ENCODE peak calls at places on chromosome 2, in six cellular contexts. T, J, K, H, R and U are unnamed samples.
A peak's percentile ranks its signal among the peaks of the same experiment; 100 is the strongest.

GRCh38 chr2:46213906-46214305 is 83.3 kb upstream of the EPAS1 start:
- DNase-seq in H (no peak), K (no peak), R (no peak), T (no peak), J (no peak), U (no peak)

GRCh38 chr2:238462782-238463396 is 36.2 kb downstream of the ASB1 start:
- DNase-seq in T (peak; percentile 40), R (peak; percentile 13), J (no peak), H (peak; percentile 77), K (peak; percentile 48), U (peak; percentile 70)

GRCh38 chr2:128321421-128321775 is 2.7 kb upstream of the HS6ST1 start:
- DNase-seq in K (no peak), T (no peak), R (no peak), J (peak; percentile 60), H (no peak), U (no peak)

GRCh38 chr2:226184940-226185575 is 614.6 kb downstream of the IRS1 start:
- DNase-seq in H (no peak), J (no peak), K (no peak), T (no peak), R (no peak), U (no peak)

GRCh38 chr2:240873805-240874714 is 5.4 kb downstream of the AGXT start:
- DNase-seq in R (no peak), J (no peak), T (no peak), K (no peak), H (peak; percentile 92), U (no peak)

GRCh38 chr2:105437708-105438103 is 38.9 kb upstream of the FHL2 start:
- DNase-seq in J (no peak), K (no peak), R (no peak), T (no peak), H (no peak), U (no peak)

GRCh38 chr2:219533930-219534661 is 9.5 kb downstream of the CHPF start:
- DNase-seq in R (no peak), K (no peak), J (no peak), T (no peak), H (no peak), U (peak; percentile 52)

GRCh38 chr2:162056796-162057399 is 17.1 kb downstream of the DPP4 start:
- DNase-seq in T (no peak), H (no peak), J (no peak), R (no peak), K (no peak), U (no peak)

GRCh38 chr2:37688771-37689468 is 17.5 kb upstream of the CDC42EP3 start:
- DNase-seq in H (no peak), R (no peak), T (no peak), K (no peak), J (no peak), U (peak; percentile 78)

GRCh38 chr2:94987074-94988020 is 38.2 kb upstream of the MAL start:
- DNase-seq in J (no peak), R (no peak), T (no peak), K (no peak), H (no peak), U (no peak)

GRCh38 chr2:162839419-162839818 is 852 bp upstream of the KCNH7 start:
- DNase-seq in H (no peak), R (no peak), J (peak; percentile 58), T (no peak), K (no peak), U (no peak)

GRCh38 chr2:233331536-233331935 is 22.8 kb upstream of the DGKD start:
- DNase-seq in R (peak; percentile 80), J (no peak), K (no peak), H (no peak), T (no peak), U (no peak)

GRCh38 chr2:25809646-25810045 is 68.6 kb downstream of the ASXL2 start:
- DNase-seq in R (no peak), T (no peak), K (no peak), J (no peak), H (peak; percentile 56), U (no peak)

GRCh38 chr2:74053959-74054715 is 69.4 kb downstream of the TET3 start:
- DNase-seq in K (no peak), H (no peak), R (no peak), T (no peak), J (no peak), U (no peak)

GRCh38 chr2:166610180-166610919 is 116.3 kb upstream of the SCN7A start:
- DNase-seq in H (no peak), T (no peak), J (peak; percentile 65), R (no peak), K (no peak), U (peak; percentile 4)

GRCh38 chr2:236548179-236548918 is 21.3 kb upstream of the ACKR3 start:
- DNase-seq in K (no peak), H (no peak), J (no peak), T (no peak), R (no peak), U (no peak)
- TF ChIP-seq JUND in K (no peak), H (no peak), J (no peak), T (no peak), R (no peak), U (no peak)

GRCh38 chr2:33588246-33588645 is 10.9 kb downstream of the FAM98A start:
- DNase-seq in K (no peak), R (no peak), H (no peak), T (no peak), J (no peak), U (no peak)

GRCh38 chr2:33579226-33579625 is 19.9 kb downstream of the FAM98A start:
- DNase-seq in K (no peak), T (no peak), J (no peak), H (no peak), R (no peak), U (no peak)

GRCh38 chr2:33581857-33582256 is 17.2 kb downstream of the FAM98A start:
- DNase-seq in J (no peak), T (no peak), H (no peak), R (no peak), K (no peak), U (no peak)

GRCh38 chr2:33577660-33578059 is 21.4 kb downstream of the FAM98A start:
- DNase-seq in K (no peak), H (no peak), T (no peak), J (no peak), R (no peak), U (no peak)

DNA sequence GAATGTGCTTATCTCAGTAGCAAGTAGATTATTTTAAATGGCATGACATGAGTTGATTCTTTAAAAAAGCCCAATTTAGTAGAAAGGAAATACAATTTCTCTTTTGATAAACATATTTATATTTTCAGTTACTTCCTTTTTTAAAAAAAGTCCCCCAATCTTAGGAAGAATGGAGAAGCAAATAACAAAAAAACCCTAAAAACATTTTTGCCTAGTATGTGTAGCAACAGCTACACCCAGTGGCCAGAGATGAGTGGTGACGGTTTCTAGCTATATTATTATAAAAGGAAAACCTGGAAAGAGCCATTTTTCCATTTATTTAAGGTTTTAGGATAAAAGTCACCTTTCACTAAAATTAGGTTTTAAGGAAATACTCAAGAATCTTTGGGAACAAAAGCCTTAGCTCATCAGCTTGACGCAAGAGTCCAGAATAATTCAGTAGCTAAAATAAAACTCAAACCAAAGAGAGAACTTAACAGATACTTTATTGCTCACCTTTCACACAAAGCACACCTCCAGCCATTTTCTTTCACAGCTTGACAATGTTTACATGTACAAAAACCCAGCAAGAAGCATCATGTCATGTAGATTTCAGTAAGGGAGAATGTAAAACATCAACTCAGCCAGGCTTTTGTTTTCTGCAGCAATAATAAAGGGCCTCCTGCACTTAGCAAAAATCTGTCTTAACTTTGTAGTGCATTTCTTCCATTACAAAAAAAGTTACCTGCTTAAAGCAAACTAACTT is 15.7 kb downstream of the FAM98A start:
- DNase-seq in K (peak; percentile 35), H (peak; percentile 36), J (no peak), T (no peak), R (peak; percentile 26), U (no peak)
- TF ChIP-seq JUND in K (no peak), H (no peak), J (no peak), T (no peak), R (no peak), U (no peak)

GRCh38 chr2:230986520-230987136 is 9.3 kb upstream of the SPATA3 start:
- DNase-seq in H (no peak), J (no peak), K (no peak), R (no peak), T (no peak), U (no peak)
- TF ChIP-seq JUND in H (no peak), J (no peak), K (no peak), R (no peak), T (no peak), U (no peak)

DNA sequence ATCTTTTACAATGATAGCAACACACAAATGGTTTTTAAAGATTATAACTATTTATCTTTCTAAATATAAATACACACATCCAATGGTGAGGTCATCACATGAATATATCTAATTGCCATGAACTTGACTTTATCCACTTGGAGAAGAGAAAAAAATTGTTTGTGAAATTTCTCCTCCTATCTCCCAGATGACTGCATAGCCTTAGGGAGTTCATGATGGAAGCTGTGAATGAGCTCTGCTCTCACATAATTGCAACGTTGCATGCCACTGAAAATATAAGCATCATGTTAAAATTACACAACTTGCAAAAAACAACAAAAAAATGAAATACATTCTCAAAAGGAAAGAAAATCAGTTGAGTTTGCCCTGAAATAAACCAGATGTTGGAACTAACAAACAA is 50.6 kb upstream of the OSR1 start:
- DNase-seq in K (no peak), R (no peak), H (no peak), J (no peak), T (no peak), U (no peak)
- TF ChIP-seq JUND in K (no peak), R (no peak), H (no peak), J (no peak), T (no peak), U (no peak)

GRCh38 chr2:98674233-98674964 is 56.5 kb downstream of the MGAT4A start:
- DNase-seq in R (no peak), K (no peak), H (no peak), J (no peak), T (no peak), U (no peak)

GRCh38 chr2:98676742-98677141 is 54.2 kb downstream of the MGAT4A start:
- DNase-seq in K (no peak), T (no peak), R (no peak), H (no peak), J (no peak), U (no peak)
- TF ChIP-seq JUND in K (no peak), T (no peak), R (no peak), H (no peak), J (no peak), U (no peak)

DNA sequence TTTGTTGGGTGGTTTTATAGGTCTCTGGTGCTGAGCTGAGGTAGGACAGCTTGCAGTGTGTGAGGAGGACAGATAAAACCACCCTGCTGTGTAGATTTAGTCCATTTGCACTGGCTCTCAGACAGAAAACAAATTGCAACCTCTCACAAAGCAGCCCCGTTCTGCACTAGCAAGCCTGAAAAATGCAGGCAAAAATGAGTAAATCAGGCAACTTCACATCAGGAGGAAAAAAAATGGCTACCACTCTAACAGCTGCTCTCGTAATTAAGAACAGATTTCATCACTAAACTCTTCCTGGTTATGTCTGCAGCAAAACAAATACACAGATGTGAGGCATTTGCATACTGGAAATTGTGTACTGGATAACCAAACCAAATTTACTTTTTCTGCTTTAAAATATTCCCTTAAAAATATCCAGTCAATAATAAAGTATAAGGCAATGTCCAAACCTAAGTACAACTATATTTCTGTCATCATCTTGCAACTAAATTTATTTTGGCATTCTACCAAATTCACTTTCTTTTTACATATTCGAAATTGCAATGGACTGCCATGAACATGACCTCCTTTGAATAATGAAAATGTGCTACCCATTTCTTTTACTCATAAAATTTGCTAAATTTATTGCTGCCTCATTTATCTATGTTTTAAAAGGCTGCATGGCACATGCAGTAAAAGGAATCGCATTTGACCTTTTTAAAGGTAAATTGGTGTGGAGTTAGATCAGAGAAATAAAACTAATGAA is 157.4 kb downstream of the AFF3 start:
- DNase-seq in J (no peak), R (no peak), K (no peak), T (no peak), H (no peak), U (no peak)
- TF ChIP-seq JUND in J (no peak), R (no peak), K (no peak), T (no peak), H (no peak), U (no peak)